ENCODE peak calls at places on chromosomes 6 and 20, in nine cellular contexts. One of them, this sample, is unnamed.

GRCh38 chr6:139474145-139475108 is 100.0 kb upstream of the CITED2 start:
- DNase-seq in activated CD8-positive, alpha-beta memory T cell treated with anti-CD3 and anti-CD28 coated beads, Interleukin-2, amount 50 U/mL, for 48 hours: no peak
- DNase-seq in NCI-H1092: no peak
- DNase-seq in astrocyte of the cerebellum: no peak
- DNase-seq in effector memory CD8-positive, alpha-beta T cell: no peak
- DNase-seq in NCI-H345: no peak
- DNase-seq in activated CD4-positive, alpha-beta T cell treated with anti-CD3 and anti-CD28 coated beads for 48 hours: no peak
- DNase-seq in DMS 273 treated with DMSO at 0.1 percent for 48 hours: peak; percentile 79
- DNase-seq in activated naive CD4-positive, alpha-beta T cell treated with anti-CD3 and anti-CD28 coated beads, Interleukin-2, amount 50 U/mL, for 72 hours: no peak
- DNase-seq in this sample: no peak

GRCh38 chr6:149273318-149273717 is 44.2 kb upstream of the TAB2 start:
- DNase-seq in activated naive CD4-positive, alpha-beta T cell treated with anti-CD3 and anti-CD28 coated beads, Interleukin-2, amount 50 U/mL, for 72 hours: no peak
- DNase-seq in astrocyte of the cerebellum: no peak
- DNase-seq in NCI-H1092: no peak
- DNase-seq in activated CD4-positive, alpha-beta T cell treated with anti-CD3 and anti-CD28 coated beads for 48 hours: no peak
- DNase-seq in effector memory CD8-positive, alpha-beta T cell: no peak
- DNase-seq in activated CD8-positive, alpha-beta memory T cell treated with anti-CD3 and anti-CD28 coated beads, Interleukin-2, amount 50 U/mL, for 48 hours: no peak
- DNase-seq in NCI-H345: no peak
- DNase-seq in DMS 273 treated with DMSO at 0.1 percent for 48 hours: no peak
- DNase-seq in this sample: no peak

GRCh38 chr20:23700931-23701330 is 12.1 kb upstream of the CST4 start:
- DNase-seq in NCI-H345: no peak
- DNase-seq in activated CD4-positive, alpha-beta T cell treated with anti-CD3 and anti-CD28 coated beads for 48 hours: no peak
- DNase-seq in NCI-H1092: no peak
- DNase-seq in DMS 273 treated with DMSO at 0.1 percent for 48 hours: no peak
- DNase-seq in activated naive CD4-positive, alpha-beta T cell treated with anti-CD3 and anti-CD28 coated beads, Interleukin-2, amount 50 U/mL, for 72 hours: no peak
- DNase-seq in effector memory CD8-positive, alpha-beta T cell: no peak
- DNase-seq in activated CD8-positive, alpha-beta memory T cell treated with anti-CD3 and anti-CD28 coated beads, Interleukin-2, amount 50 U/mL, for 48 hours: no peak
- DNase-seq in astrocyte of the cerebellum: no peak
- DNase-seq in this sample: no peak

GRCh38 chr20:5668529-5668868 is 81.7 kb upstream of the SHLD1 start:
- DNase-seq in astrocyte of the cerebellum: no peak
- DNase-seq in NCI-H1092: no peak
- DNase-seq in activated naive CD4-positive, alpha-beta T cell treated with anti-CD3 and anti-CD28 coated beads, Interleukin-2, amount 50 U/mL, for 72 hours: no peak
- DNase-seq in DMS 273 treated with DMSO at 0.1 percent for 48 hours: no peak
- DNase-seq in effector memory CD8-positive, alpha-beta T cell: no peak
- DNase-seq in activated CD4-positive, alpha-beta T cell treated with anti-CD3 and anti-CD28 coated beads for 48 hours: no peak
- DNase-seq in activated CD8-positive, alpha-beta memory T cell treated with anti-CD3 and anti-CD28 coated beads, Interleukin-2, amount 50 U/mL, for 48 hours: no peak
- DNase-seq in NCI-H345: no peak
- DNase-seq in this sample: no peak

GRCh38 chr6:61809004-61809595 is 476.9 kb downstream of the KHDRBS2 start:
- DNase-seq in NCI-H1092: no peak
- DNase-seq in activated naive CD4-positive, alpha-beta T cell treated with anti-CD3 and anti-CD28 coated beads, Interleukin-2, amount 50 U/mL, for 72 hours: no peak
- DNase-seq in DMS 273 treated with DMSO at 0.1 percent for 48 hours: peak; percentile 14
- DNase-seq in activated CD8-positive, alpha-beta memory T cell treated with anti-CD3 and anti-CD28 coated beads, Interleukin-2, amount 50 U/mL, for 48 hours: no peak
- DNase-seq in activated CD4-positive, alpha-beta T cell treated with anti-CD3 and anti-CD28 coated beads for 48 hours: no peak
- DNase-seq in NCI-H345: peak; percentile 18
- DNase-seq in astrocyte of the cerebellum: no peak
- DNase-seq in effector memory CD8-positive, alpha-beta T cell: no peak
- DNase-seq in this sample: peak; percentile 53

GRCh38 chr6:36067374-36068011 is 39.9 kb downstream of the MAPK14 start:
- DNase-seq in activated CD4-positive, alpha-beta T cell treated with anti-CD3 and anti-CD28 coated beads for 48 hours: no peak
- DNase-seq in effector memory CD8-positive, alpha-beta T cell: no peak
- DNase-seq in activated naive CD4-positive, alpha-beta T cell treated with anti-CD3 and anti-CD28 coated beads, Interleukin-2, amount 50 U/mL, for 72 hours: no peak
- DNase-seq in NCI-H345: no peak
- DNase-seq in NCI-H1092: no peak
- DNase-seq in activated CD8-positive, alpha-beta memory T cell treated with anti-CD3 and anti-CD28 coated beads, Interleukin-2, amount 50 U/mL, for 48 hours: no peak
- DNase-seq in DMS 273 treated with DMSO at 0.1 percent for 48 hours: no peak
- DNase-seq in astrocyte of the cerebellum: no peak
- DNase-seq in this sample: no peak

GRCh38 chr20:40600441-40601235 is 88.4 kb downstream of the MAFB start:
- DNase-seq in NCI-H345: no peak
- DNase-seq in effector memory CD8-positive, alpha-beta T cell: no peak
- DNase-seq in activated CD8-positive, alpha-beta memory T cell treated with anti-CD3 and anti-CD28 coated beads, Interleukin-2, amount 50 U/mL, for 48 hours: no peak
- DNase-seq in activated naive CD4-positive, alpha-beta T cell treated with anti-CD3 and anti-CD28 coated beads, Interleukin-2, amount 50 U/mL, for 72 hours: no peak
- DNase-seq in DMS 273 treated with DMSO at 0.1 percent for 48 hours: no peak
- DNase-seq in activated CD4-positive, alpha-beta T cell treated with anti-CD3 and anti-CD28 coated beads for 48 hours: no peak
- DNase-seq in astrocyte of the cerebellum: no peak
- DNase-seq in NCI-H1092: no peak
- DNase-seq in this sample: no peak

GRCh38 chr20:46582648-46583047 is 32.2 kb upstream of the OCSTAMP start:
- DNase-seq in activated naive CD4-positive, alpha-beta T cell treated with anti-CD3 and anti-CD28 coated beads, Interleukin-2, amount 50 U/mL, for 72 hours: no peak
- DNase-seq in NCI-H1092: no peak
- DNase-seq in NCI-H345: no peak
- DNase-seq in astrocyte of the cerebellum: no peak
- DNase-seq in activated CD4-positive, alpha-beta T cell treated with anti-CD3 and anti-CD28 coated beads for 48 hours: no peak
- DNase-seq in effector memory CD8-positive, alpha-beta T cell: no peak
- DNase-seq in DMS 273 treated with DMSO at 0.1 percent for 48 hours: no peak
- DNase-seq in activated CD8-positive, alpha-beta memory T cell treated with anti-CD3 and anti-CD28 coated beads, Interleukin-2, amount 50 U/mL, for 48 hours: no peak
- DNase-seq in this sample: no peak

GRCh38 chr6:166588691-166589333 is 2.3 kb upstream of the RAMACL start:
- DNase-seq in effector memory CD8-positive, alpha-beta T cell: no peak
- DNase-seq in activated CD4-positive, alpha-beta T cell treated with anti-CD3 and anti-CD28 coated beads for 48 hours: no peak
- DNase-seq in NCI-H1092: no peak
- DNase-seq in NCI-H345: no peak
- DNase-seq in astrocyte of the cerebellum: peak; percentile 89
- DNase-seq in activated CD8-positive, alpha-beta memory T cell treated with anti-CD3 and anti-CD28 coated beads, Interleukin-2, amount 50 U/mL, for 48 hours: no peak
- DNase-seq in DMS 273 treated with DMSO at 0.1 percent for 48 hours: no peak
- DNase-seq in activated naive CD4-positive, alpha-beta T cell treated with anti-CD3 and anti-CD28 coated beads, Interleukin-2, amount 50 U/mL, for 72 hours: no peak
- DNase-seq in this sample: no peak

GRCh38 chr20:53100476-53100911 is 128.3 kb downstream of the TSHZ2 start:
- DNase-seq in effector memory CD8-positive, alpha-beta T cell: no peak
- DNase-seq in activated naive CD4-positive, alpha-beta T cell treated with anti-CD3 and anti-CD28 coated beads, Interleukin-2, amount 50 U/mL, for 72 hours: no peak
- DNase-seq in NCI-H1092: no peak
- DNase-seq in DMS 273 treated with DMSO at 0.1 percent for 48 hours: no peak
- DNase-seq in NCI-H345: no peak
- DNase-seq in activated CD4-positive, alpha-beta T cell treated with anti-CD3 and anti-CD28 coated beads for 48 hours: no peak
- DNase-seq in activated CD8-positive, alpha-beta memory T cell treated with anti-CD3 and anti-CD28 coated beads, Interleukin-2, amount 50 U/mL, for 48 hours: no peak
- DNase-seq in astrocyte of the cerebellum: no peak
- DNase-seq in this sample: no peak

GRCh38 chr20:25077610-25078169 is 4.3 kb downstream of the VSX1 start:
- DNase-seq in NCI-H1092: no peak
- DNase-seq in activated naive CD4-positive, alpha-beta T cell treated with anti-CD3 and anti-CD28 coated beads, Interleukin-2, amount 50 U/mL, for 72 hours: no peak
- DNase-seq in NCI-H345: no peak
- DNase-seq in activated CD8-positive, alpha-beta memory T cell treated with anti-CD3 and anti-CD28 coated beads, Interleukin-2, amount 50 U/mL, for 48 hours: no peak
- DNase-seq in astrocyte of the cerebellum: no peak
- DNase-seq in DMS 273 treated with DMSO at 0.1 percent for 48 hours: no peak
- DNase-seq in effector memory CD8-positive, alpha-beta T cell: no peak
- DNase-seq in activated CD4-positive, alpha-beta T cell treated with anti-CD3 and anti-CD28 coated beads for 48 hours: peak; percentile 13
- DNase-seq in this sample: no peak

GRCh38 chr6:98904096-98904495 is 43.6 kb downstream of the FBXL4 start:
- DNase-seq in astrocyte of the cerebellum: peak; percentile 18
- DNase-seq in NCI-H1092: no peak
- DNase-seq in activated CD4-positive, alpha-beta T cell treated with anti-CD3 and anti-CD28 coated beads for 48 hours: no peak
- DNase-seq in NCI-H345: no peak
- DNase-seq in DMS 273 treated with DMSO at 0.1 percent for 48 hours: no peak
- DNase-seq in effector memory CD8-positive, alpha-beta T cell: no peak
- DNase-seq in activated CD8-positive, alpha-beta memory T cell treated with anti-CD3 and anti-CD28 coated beads, Interleukin-2, amount 50 U/mL, for 48 hours: no peak
- DNase-seq in activated naive CD4-positive, alpha-beta T cell treated with anti-CD3 and anti-CD28 coated beads, Interleukin-2, amount 50 U/mL, for 72 hours: no peak
- DNase-seq in this sample: no peak

GRCh38 chr6:136677822-136678221 is 114.5 kb downstream of the MAP3K5 start:
- DNase-seq in DMS 273 treated with DMSO at 0.1 percent for 48 hours: no peak
- DNase-seq in activated naive CD4-positive, alpha-beta T cell treated with anti-CD3 and anti-CD28 coated beads, Interleukin-2, amount 50 U/mL, for 72 hours: no peak
- DNase-seq in NCI-H345: no peak
- DNase-seq in activated CD4-positive, alpha-beta T cell treated with anti-CD3 and anti-CD28 coated beads for 48 hours: no peak
- DNase-seq in astrocyte of the cerebellum: no peak
- DNase-seq in effector memory CD8-positive, alpha-beta T cell: no peak
- DNase-seq in activated CD8-positive, alpha-beta memory T cell treated with anti-CD3 and anti-CD28 coated beads, Interleukin-2, amount 50 U/mL, for 48 hours: no peak
- DNase-seq in NCI-H1092: no peak
- DNase-seq in this sample: no peak

GRCh38 chr20:8176276-8176675 is 44.2 kb downstream of the PLCB1 start:
- DNase-seq in activated CD4-positive, alpha-beta T cell treated with anti-CD3 and anti-CD28 coated beads for 48 hours: no peak
- DNase-seq in activated CD8-positive, alpha-beta memory T cell treated with anti-CD3 and anti-CD28 coated beads, Interleukin-2, amount 50 U/mL, for 48 hours: no peak
- DNase-seq in NCI-H1092: no peak
- DNase-seq in activated naive CD4-positive, alpha-beta T cell treated with anti-CD3 and anti-CD28 coated beads, Interleukin-2, amount 50 U/mL, for 72 hours: no peak
- DNase-seq in NCI-H345: no peak
- DNase-seq in DMS 273 treated with DMSO at 0.1 percent for 48 hours: no peak
- DNase-seq in astrocyte of the cerebellum: no peak
- DNase-seq in effector memory CD8-positive, alpha-beta T cell: no peak
- DNase-seq in this sample: no peak

GRCh38 chr20:33673411-33674293 is 576 bp downstream of the NECAB3 start:
- DNase-seq in activated CD8-positive, alpha-beta memory T cell treated with anti-CD3 and anti-CD28 coated beads, Interleukin-2, amount 50 U/mL, for 48 hours: peak; percentile 73
- DNase-seq in NCI-H345: no peak
- DNase-seq in activated naive CD4-positive, alpha-beta T cell treated with anti-CD3 and anti-CD28 coated beads, Interleukin-2, amount 50 U/mL, for 72 hours: no peak
- DNase-seq in activated CD4-positive, alpha-beta T cell treated with anti-CD3 and anti-CD28 coated beads for 48 hours: peak; percentile 44
- DNase-seq in effector memory CD8-positive, alpha-beta T cell: no peak
- DNase-seq in NCI-H1092: no peak
- DNase-seq in astrocyte of the cerebellum: no peak
- DNase-seq in DMS 273 treated with DMSO at 0.1 percent for 48 hours: no peak
- DNase-seq in this sample: no peak

GRCh38 chr20:24100370-24101011 is 111.9 kb upstream of the GGTLC1 start:
- DNase-seq in activated naive CD4-positive, alpha-beta T cell treated with anti-CD3 and anti-CD28 coated beads, Interleukin-2, amount 50 U/mL, for 72 hours: peak; percentile 48
- DNase-seq in NCI-H1092: peak; percentile 59
- DNase-seq in DMS 273 treated with DMSO at 0.1 percent for 48 hours: peak; percentile 34
- DNase-seq in astrocyte of the cerebellum: peak; percentile 34
- DNase-seq in activated CD8-positive, alpha-beta memory T cell treated with anti-CD3 and anti-CD28 coated beads, Interleukin-2, amount 50 U/mL, for 48 hours: peak; percentile 65
- DNase-seq in NCI-H345: peak; percentile 79
- DNase-seq in activated CD4-positive, alpha-beta T cell treated with anti-CD3 and anti-CD28 coated beads for 48 hours: peak; percentile 64
- DNase-seq in effector memory CD8-positive, alpha-beta T cell: peak; percentile 50
- DNase-seq in this sample: no peak

GRCh38 chr6:99146716-99147115 is 199.0 kb upstream of the FBXL4 start:
- DNase-seq in activated CD8-positive, alpha-beta memory T cell treated with anti-CD3 and anti-CD28 coated beads, Interleukin-2, amount 50 U/mL, for 48 hours: no peak
- DNase-seq in activated naive CD4-positive, alpha-beta T cell treated with anti-CD3 and anti-CD28 coated beads, Interleukin-2, amount 50 U/mL, for 72 hours: no peak
- DNase-seq in activated CD4-positive, alpha-beta T cell treated with anti-CD3 and anti-CD28 coated beads for 48 hours: no peak
- DNase-seq in effector memory CD8-positive, alpha-beta T cell: no peak
- DNase-seq in astrocyte of the cerebellum: no peak
- DNase-seq in DMS 273 treated with DMSO at 0.1 percent for 48 hours: peak; percentile 73
- DNase-seq in NCI-H1092: no peak
- DNase-seq in NCI-H345: no peak
- DNase-seq in this sample: no peak

GRCh38 chr6:169169941-169170582 is 83.6 kb downstream of the THBS2 start:
- DNase-seq in DMS 273 treated with DMSO at 0.1 percent for 48 hours: no peak
- DNase-seq in activated CD8-positive, alpha-beta memory T cell treated with anti-CD3 and anti-CD28 coated beads, Interleukin-2, amount 50 U/mL, for 48 hours: no peak
- DNase-seq in astrocyte of the cerebellum: no peak
- DNase-seq in effector memory CD8-positive, alpha-beta T cell: no peak
- DNase-seq in NCI-H345: no peak
- DNase-seq in NCI-H1092: no peak
- DNase-seq in activated naive CD4-positive, alpha-beta T cell treated with anti-CD3 and anti-CD28 coated beads, Interleukin-2, amount 50 U/mL, for 72 hours: no peak
- DNase-seq in activated CD4-positive, alpha-beta T cell treated with anti-CD3 and anti-CD28 coated beads for 48 hours: no peak
- DNase-seq in this sample: no peak

GRCh38 chr20:14449323-14449722 is 111.9 kb upstream of the FLRT3 start:
- DNase-seq in effector memory CD8-positive, alpha-beta T cell: no peak
- DNase-seq in activated CD4-positive, alpha-beta T cell treated with anti-CD3 and anti-CD28 coated beads for 48 hours: no peak
- DNase-seq in DMS 273 treated with DMSO at 0.1 percent for 48 hours: no peak
- DNase-seq in astrocyte of the cerebellum: peak; percentile 37
- DNase-seq in NCI-H1092: no peak
- DNase-seq in NCI-H345: no peak
- DNase-seq in activated CD8-positive, alpha-beta memory T cell treated with anti-CD3 and anti-CD28 coated beads, Interleukin-2, amount 50 U/mL, for 48 hours: no peak
- DNase-seq in activated naive CD4-positive, alpha-beta T cell treated with anti-CD3 and anti-CD28 coated beads, Interleukin-2, amount 50 U/mL, for 72 hours: no peak
- DNase-seq in this sample: no peak

GRCh38 chr6:104771258-104771832 is 88.4 kb downstream of the HACE1 start:
- DNase-seq in astrocyte of the cerebellum: peak; percentile 9
- DNase-seq in NCI-H1092: no peak
- DNase-seq in activated CD4-positive, alpha-beta T cell treated with anti-CD3 and anti-CD28 coated beads for 48 hours: no peak
- DNase-seq in effector memory CD8-positive, alpha-beta T cell: no peak
- DNase-seq in DMS 273 treated with DMSO at 0.1 percent for 48 hours: no peak
- DNase-seq in activated CD8-positive, alpha-beta memory T cell treated with anti-CD3 and anti-CD28 coated beads, Interleukin-2, amount 50 U/mL, for 48 hours: no peak
- DNase-seq in NCI-H345: peak; percentile 3
- DNase-seq in activated naive CD4-positive, alpha-beta T cell treated with anti-CD3 and anti-CD28 coated beads, Interleukin-2, amount 50 U/mL, for 72 hours: no peak
- DNase-seq in this sample: no peak

GRCh38 chr6:16800942-16801341 is 39.7 kb upstream of the ATXN1 start:
- DNase-seq in activated CD4-positive, alpha-beta T cell treated with anti-CD3 and anti-CD28 coated beads for 48 hours: peak; percentile 28
- DNase-seq in effector memory CD8-positive, alpha-beta T cell: no peak
- DNase-seq in astrocyte of the cerebellum: no peak
- DNase-seq in activated CD8-positive, alpha-beta memory T cell treated with anti-CD3 and anti-CD28 coated beads, Interleukin-2, amount 50 U/mL, for 48 hours: no peak
- DNase-seq in NCI-H345: no peak
- DNase-seq in DMS 273 treated with DMSO at 0.1 percent for 48 hours: no peak
- DNase-seq in activated naive CD4-positive, alpha-beta T cell treated with anti-CD3 and anti-CD28 coated beads, Interleukin-2, amount 50 U/mL, for 72 hours: no peak
- DNase-seq in NCI-H1092: no peak
- DNase-seq in this sample: no peak

GRCh38 chr6:52305948-52306767 is 21.6 kb upstream of the MCM3 start:
- DNase-seq in astrocyte of the cerebellum: no peak
- DNase-seq in activated CD8-positive, alpha-beta memory T cell treated with anti-CD3 and anti-CD28 coated beads, Interleukin-2, amount 50 U/mL, for 48 hours: no peak
- DNase-seq in effector memory CD8-positive, alpha-beta T cell: no peak
- DNase-seq in activated CD4-positive, alpha-beta T cell treated with anti-CD3 and anti-CD28 coated beads for 48 hours: no peak
- DNase-seq in activated naive CD4-positive, alpha-beta T cell treated with anti-CD3 and anti-CD28 coated beads, Interleukin-2, amount 50 U/mL, for 72 hours: no peak
- DNase-seq in NCI-H345: no peak
- DNase-seq in DMS 273 treated with DMSO at 0.1 percent for 48 hours: no peak
- DNase-seq in NCI-H1092: no peak
- DNase-seq in this sample: no peak

GRCh38 chr6:6319947-6320811 is at the start of gene F13A1:
- DNase-seq in effector memory CD8-positive, alpha-beta T cell: no peak
- DNase-seq in activated CD4-positive, alpha-beta T cell treated with anti-CD3 and anti-CD28 coated beads for 48 hours: no peak
- DNase-seq in NCI-H345: no peak
- DNase-seq in NCI-H1092: no peak
- DNase-seq in activated CD8-positive, alpha-beta memory T cell treated with anti-CD3 and anti-CD28 coated beads, Interleukin-2, amount 50 U/mL, for 48 hours: no peak
- DNase-seq in astrocyte of the cerebellum: no peak
- DNase-seq in activated naive CD4-positive, alpha-beta T cell treated with anti-CD3 and anti-CD28 coated beads, Interleukin-2, amount 50 U/mL, for 72 hours: no peak
- DNase-seq in DMS 273 treated with DMSO at 0.1 percent for 48 hours: no peak
- DNase-seq in this sample: no peak

GRCh38 chr20:17225891-17226409 is 890 bp upstream of the PCSK2 start:
- DNase-seq in activated CD8-positive, alpha-beta memory T cell treated with anti-CD3 and anti-CD28 coated beads, Interleukin-2, amount 50 U/mL, for 48 hours: no peak
- DNase-seq in activated naive CD4-positive, alpha-beta T cell treated with anti-CD3 and anti-CD28 coated beads, Interleukin-2, amount 50 U/mL, for 72 hours: no peak
- DNase-seq in NCI-H345: peak; percentile 65
- DNase-seq in astrocyte of the cerebellum: no peak
- DNase-seq in effector memory CD8-positive, alpha-beta T cell: no peak
- DNase-seq in activated CD4-positive, alpha-beta T cell treated with anti-CD3 and anti-CD28 coated beads for 48 hours: no peak
- DNase-seq in DMS 273 treated with DMSO at 0.1 percent for 48 hours: no peak
- DNase-seq in NCI-H1092: peak; percentile 33
- DNase-seq in this sample: peak; percentile 49

GRCh38 chr6:74578339-74578738 is 627.5 kb downstream of the COL12A1 start:
- DNase-seq in activated CD4-positive, alpha-beta T cell treated with anti-CD3 and anti-CD28 coated beads for 48 hours: no peak
- DNase-seq in DMS 273 treated with DMSO at 0.1 percent for 48 hours: no peak
- DNase-seq in activated naive CD4-positive, alpha-beta T cell treated with anti-CD3 and anti-CD28 coated beads, Interleukin-2, amount 50 U/mL, for 72 hours: no peak
- DNase-seq in effector memory CD8-positive, alpha-beta T cell: no peak
- DNase-seq in NCI-H345: no peak
- DNase-seq in activated CD8-positive, alpha-beta memory T cell treated with anti-CD3 and anti-CD28 coated beads, Interleukin-2, amount 50 U/mL, for 48 hours: no peak
- DNase-seq in NCI-H1092: no peak
- DNase-seq in astrocyte of the cerebellum: peak; percentile 63
- DNase-seq in this sample: no peak

GRCh38 chr20:63980317-63980805 is 571 bp upstream of the PRPF6 start:
- DNase-seq in activated CD8-positive, alpha-beta memory T cell treated with anti-CD3 and anti-CD28 coated beads, Interleukin-2, amount 50 U/mL, for 48 hours: peak; percentile 71
- DNase-seq in astrocyte of the cerebellum: no peak
- DNase-seq in NCI-H345: peak; percentile 67
- DNase-seq in activated CD4-positive, alpha-beta T cell treated with anti-CD3 and anti-CD28 coated beads for 48 hours: peak; percentile 56
- DNase-seq in NCI-H1092: no peak
- DNase-seq in DMS 273 treated with DMSO at 0.1 percent for 48 hours: no peak
- DNase-seq in effector memory CD8-positive, alpha-beta T cell: peak; percentile 33
- DNase-seq in activated naive CD4-positive, alpha-beta T cell treated with anti-CD3 and anti-CD28 coated beads, Interleukin-2, amount 50 U/mL, for 72 hours: no peak
- DNase-seq in this sample: peak; percentile 35

GRCh38 chr6:29708432-29709177 is 14.6 kb upstream of the HLA-F start:
- DNase-seq in astrocyte of the cerebellum: no peak
- DNase-seq in effector memory CD8-positive, alpha-beta T cell: peak; percentile 72
- DNase-seq in NCI-H1092: no peak
- DNase-seq in DMS 273 treated with DMSO at 0.1 percent for 48 hours: no peak
- DNase-seq in activated CD4-positive, alpha-beta T cell treated with anti-CD3 and anti-CD28 coated beads for 48 hours: peak; percentile 59
- DNase-seq in activated CD8-positive, alpha-beta memory T cell treated with anti-CD3 and anti-CD28 coated beads, Interleukin-2, amount 50 U/mL, for 48 hours: no peak
- DNase-seq in NCI-H345: no peak
- DNase-seq in activated naive CD4-positive, alpha-beta T cell treated with anti-CD3 and anti-CD28 coated beads, Interleukin-2, amount 50 U/mL, for 72 hours: peak; percentile 48
- DNase-seq in this sample: no peak

This sample was measured in NCI-H2081.